ENCODE peak calls at places on chromosomes 6 and 20, in nine cellular contexts. S is activated CD4-positive, CD25-positive, alpha-beta regulatory T cell treated with anti-CD3 and anti-CD28 coated beads, Interleukin-2, amount 50 U/mL, for 16 hours; N is transverse colon; H is stimulated activated CD8-positive, alpha-beta memory T cell treated with anti-CD3 and anti-CD28 coated beads, Interleukin-2, amount 100 ng/mL, for 1 hour; F is Caki2; X is left ventricle myocardium superior; L is T-helper 2 cell; Y is SW 1271; Z is tibial nerve. J is an unnamed sample.

GRCh38 chr6:167103041-167103816 is 19.7 kb upstream of the CCR6 start:
- DNase-seq in S (no peak), N (peak), H (no peak), F (no peak), X (no peak), L (no peak), Y (no peak), Z (no peak), J (no peak)

GRCh38 chr6:108321253-108321740 is 26.4 kb downstream of the AFG1L start:
- DNase-seq in S (no peak), N (no peak), H (no peak), F (no peak), X (no peak), L (no peak), Y (no peak), Z (no peak), J (no peak)

GRCh38 chr20:31671324-31671723 is 33.6 kb downstream of the COX4I2 start:
- DNase-seq in S (no peak), N (no peak), H (no peak), F (no peak), X (no peak), L (no peak), Y (no peak), Z (no peak), J (no peak)

GRCh38 chr20:58900292-58900931 is 47.9 kb downstream of the GNAS start:
- DNase-seq in S (no peak), N (no peak), H (no peak), F (no peak), X (no peak), L (no peak), Y (no peak), Z (no peak), J (no peak)

GRCh38 chr6:154106251-154106650 is 67.2 kb downstream of the OPRM1 start:
- DNase-seq in S (no peak), N (no peak), H (no peak), F (no peak), X (no peak), L (no peak), Y (no peak), Z (no peak), J (no peak)

GRCh38 chr6:153032255-153032882 is 29.9 kb upstream of the MTRF1L start:
- DNase-seq in S (no peak), N (no peak), H (no peak), F (peak), X (no peak), L (no peak), Y (no peak), Z (no peak), J (peak)

GRCh38 chr6:44806656-44807055 is 419.1 kb downstream of the CDC5L start:
- DNase-seq in S (no peak), N (peak), H (no peak), F (no peak), X (no peak), L (no peak), Y (no peak), Z (no peak), J (peak)

GRCh38 chr6:56570434-56571359 is 72.0 kb downstream of the DST start:
- DNase-seq in S (no peak), N (no peak), H (no peak), F (peak), X (no peak), L (no peak), Y (no peak), Z (no peak), J (peak)

GRCh38 chr20:61762886-61763739 is 302.6 kb downstream of the TAF4 start:
- DNase-seq in S (no peak), N (no peak), H (no peak), F (no peak), X (no peak), L (no peak), Y (no peak), Z (peak), J (no peak)

GRCh38 chr20:57958050-57958420 is 248.2 kb upstream of the PMEPA1 start:
- DNase-seq in S (no peak), N (no peak), H (no peak), F (no peak), X (no peak), L (no peak), Y (no peak), Z (no peak), J (no peak)

J was measured in astrocyte.